ENCODE peak calls at places on chromosomes 12 and 14, in four cellular contexts. A is aorta, S is ovary, N is testis. C is an unnamed sample. For H3K36me3, the result is how much of the 10 kb centered on the place peaks cover.

GRCh38 chr12:116389990-116390655 is 112.6 kb upstream of the MED13L start:
- DNase-seq in A (peak), S (no peak), N (no peak), C (no peak)

GRCh38 chr14:75427126-75427481 is 718 bp upstream of the JDP2 start:
- DNase-seq in A (peak), S (no peak), N (no peak), C (peak)

GRCh38 chr14:80974338-80975078 is 19.1 kb downstream of the TSHR start:
- DNase-seq in A (no peak), S (no peak), N (no peak), C (no peak)

GRCh38 chr12:3016191-3016590 is 57.0 kb downstream of the TEAD4 start:
- DNase-seq in A (no peak), S (no peak), N (no peak), C (no peak)

GRCh38 chr12:118611295-118611694 is 234.9 kb downstream of the SUDS3 start:
- DNase-seq in A (peak), S (no peak), N (no peak), C (no peak)

GRCh38 chr14:30582376-30582775 is 23.4 kb downstream of the G2E3 start:
- DNase-seq in A (no peak), S (no peak), N (no peak), C (no peak)

GRCh38 chr12:16063728-16064127 is 152.6 kb downstream of the DERA start:
- DNase-seq in A (no peak), S (no peak), N (no peak), C (no peak)

GRCh38 chr12:87082756-87083155 is 826.6 kb upstream of the MGAT4C start:
- DNase-seq in A (no peak), S (no peak), N (no peak), C (no peak)

GRCh38 chr12:32390572-32391219 is 8.7 kb upstream of the FGD4 start:
- DNase-seq in A (no peak), S (peak), N (peak), C (peak)

GRCh38 chr12:66756631-66757030 is 77.8 kb upstream of the GRIP1 start:
- DNase-seq in A (no peak), S (no peak), N (no peak), C (no peak)

GRCh38 chr14:79166171-79166570 is 996.0 kb downstream of the NRXN3 start:
- DNase-seq in A (no peak), S (no peak), N (no peak), C (no peak)

GRCh38 chr12:11879306-11879705 is 191.4 kb upstream of the BCL2L14 start:
- DNase-seq in A (no peak), S (no peak), N (no peak), C (no peak)

GRCh38 chr12:107225626-107226025 is 132.3 kb upstream of the CRY1 start:
- DNase-seq in A (no peak), S (no peak), N (no peak), C (no peak)

GRCh38 chr14:35122696-35123387 is 490 bp downstream of the PRORP start:
- DNase-seq in A (no peak), S (no peak), N (no peak), C (no peak)

DNA sequence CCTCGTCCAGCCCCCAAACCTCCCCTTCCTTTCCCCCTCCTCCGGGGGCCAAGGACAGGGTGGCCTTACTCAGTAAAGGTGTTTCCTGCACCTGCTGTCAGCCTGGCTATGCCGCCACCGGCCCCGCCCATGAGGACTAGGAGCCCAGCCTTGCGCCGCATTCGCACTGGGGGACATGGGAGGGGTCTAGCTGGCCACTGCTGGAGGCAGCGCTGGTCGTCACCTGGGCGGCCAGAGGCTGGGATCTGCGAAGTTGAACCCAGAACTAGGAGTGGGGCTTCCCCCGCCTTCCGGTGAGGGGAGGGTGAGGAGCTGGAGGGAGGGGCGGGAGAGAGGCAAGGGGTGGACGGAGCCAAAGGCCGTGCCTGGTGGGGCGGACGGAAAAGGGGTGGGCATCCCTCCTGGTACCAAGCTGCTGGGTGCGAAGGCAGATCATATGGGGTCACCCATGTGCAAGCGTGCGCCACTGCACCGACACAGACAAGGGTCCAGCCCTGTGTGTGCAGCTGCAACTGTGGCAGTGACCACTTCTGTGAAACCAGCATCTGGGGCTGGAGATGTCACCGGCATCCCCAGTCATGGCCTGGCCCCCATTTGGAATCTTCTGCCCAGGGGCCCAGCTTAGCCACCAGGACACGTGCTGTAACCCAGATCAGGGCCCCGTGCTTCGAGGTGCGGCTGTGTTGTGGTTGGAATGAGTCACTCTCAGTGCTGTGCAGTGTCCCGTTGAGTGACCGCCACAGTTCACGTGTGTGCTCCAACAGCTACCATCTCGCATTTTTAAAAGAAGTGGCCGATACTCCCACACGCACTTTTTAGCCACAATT is 8.5 kb downstream of the AMN start:
- DNase-seq in A (no peak), S (no peak), N (no peak), C (no peak)
- H3K4me3 ChIP-seq in A (no peak), S (no peak), N (peak), C (peak)

GRCh38 chr14:103129301-103130016 is 6.2 kb downstream of the TNFAIP2 start:
- DNase-seq in A (no peak), S (peak), N (no peak), C (no peak)

GRCh38 chr14:103131580-103131979 is 8.3 kb downstream of the TNFAIP2 start:
- DNase-seq in A (no peak), S (peak), N (no peak), C (no peak)

GRCh38 chr14:103130017-103130764 is 6.9 kb downstream of the TNFAIP2 start:
- DNase-seq in A (no peak), S (peak), N (no peak), C (no peak)

GRCh38 chr14:103132381-103133212 is 9.3 kb downstream of the TNFAIP2 start:
- DNase-seq in A (no peak), S (peak), N (no peak), C (no peak)

DNA sequence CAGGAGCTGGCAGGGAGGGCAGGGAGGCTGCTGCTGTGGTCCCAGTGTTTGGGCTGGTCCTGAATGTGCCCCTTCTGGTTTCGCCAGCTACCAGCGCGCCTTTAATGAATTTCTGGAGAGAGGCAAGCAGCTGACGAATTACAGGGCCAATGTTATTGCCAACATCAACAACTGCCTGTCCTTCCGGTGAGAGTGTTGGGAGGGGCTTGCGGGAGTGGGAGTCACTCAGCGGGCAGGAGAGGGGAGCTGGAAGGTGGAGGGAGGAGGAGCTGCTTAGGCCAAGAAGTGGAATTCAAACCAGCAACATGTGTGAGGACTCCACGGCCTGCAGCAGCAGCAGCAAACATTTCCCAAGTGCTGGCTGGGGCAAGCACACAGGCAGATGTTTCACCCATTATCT is 7.7 kb downstream of the TNFAIP2 start:
- DNase-seq in A (no peak), S (peak), N (peak), C (no peak)
- H3K27ac ChIP-seq in A (no peak), S (peak), N (no peak), C (no peak)

GRCh38 chr12:113165521-113166450 is 16.3 kb downstream of the CFAP73 start:
- DNase-seq in A (no peak), S (no peak), N (no peak), C (no peak)

GRCh38 chr12:113170926-113171325 is 14.4 kb downstream of the DDX54 start:
- DNase-seq in A (no peak), S (no peak), N (no peak), C (no peak)

GRCh38 chr12:113169697-113170096 is 15.6 kb downstream of the DDX54 start:
- DNase-seq in A (peak), S (no peak), N (no peak), C (no peak)

GRCh38 chr12:113170457-113170856 is 14.8 kb downstream of the DDX54 start:
- DNase-seq in A (no peak), S (no peak), N (no peak), C (no peak)

GRCh38 chr12:113167868-113168267 is 17.4 kb downstream of the DDX54 start:
- DNase-seq in A (no peak), S (no peak), N (no peak), C (no peak)
- H3K36me3 ChIP-seq in A (under half), S (under half), N (under half), C (half or more)

GRCh38 chr12:54277823-54278276 is 2.1 kb downstream of the CBX5 start:
- DNase-seq in A (no peak), S (no peak), N (no peak), C (no peak)

GRCh38 chr12:54279632-54280400 is at the start of gene CBX5:
- DNase-seq in A (peak), S (peak), N (peak), C (peak)

GRCh38 chr12:54276368-54276767 is 3.6 kb downstream of the CBX5 start:
- DNase-seq in A (no peak), S (no peak), N (no peak), C (no peak)

GRCh38 chr12:54280401-54281260 is at the start of gene HNRNPA1:
- DNase-seq in A (peak), S (peak), N (peak), C (peak)

GRCh38 chr12:54279227-54279631 is 693 bp downstream of the CBX5 start:
- DNase-seq in A (no peak), S (no peak), N (no peak), C (no peak)
- H3K4me3 ChIP-seq in A (peak), S (peak), N (peak), C (peak)

GRCh38 chr12:8541591-8541990 is 886 bp upstream of the CLEC4E start:
- DNase-seq in A (no peak), S (no peak), N (no peak), C (no peak)
- H3K27ac ChIP-seq in A (no peak), S (no peak), N (no peak), C (no peak)

GRCh38 chr12:112161711-112162110 is 36.4 kb downstream of the TRAFD1 start:
- DNase-seq in A (peak), S (peak), N (no peak), C (no peak)
- H3K36me3 ChIP-seq in A (under half), S (under half), N (under half), C (half or more)

GRCh38 chr12:123764109-123764508 is 2.0 kb downstream of the DNAH10 start:
- DNase-seq in A (no peak), S (no peak), N (no peak), C (no peak)

GRCh38 chr12:123763093-123763492 is 992 bp downstream of the DNAH10 start:
- DNase-seq in A (no peak), S (no peak), N (no peak), C (no peak)

GRCh38 chr12:123761841-123762714 is at the start of gene DNAH10:
- DNase-seq in A (no peak), S (peak), N (peak), C (no peak)

GRCh38 chr12:123765504-123766035 is 3.5 kb downstream of the DNAH10 start:
- DNase-seq in A (no peak), S (no peak), N (no peak), C (no peak)

DNA sequence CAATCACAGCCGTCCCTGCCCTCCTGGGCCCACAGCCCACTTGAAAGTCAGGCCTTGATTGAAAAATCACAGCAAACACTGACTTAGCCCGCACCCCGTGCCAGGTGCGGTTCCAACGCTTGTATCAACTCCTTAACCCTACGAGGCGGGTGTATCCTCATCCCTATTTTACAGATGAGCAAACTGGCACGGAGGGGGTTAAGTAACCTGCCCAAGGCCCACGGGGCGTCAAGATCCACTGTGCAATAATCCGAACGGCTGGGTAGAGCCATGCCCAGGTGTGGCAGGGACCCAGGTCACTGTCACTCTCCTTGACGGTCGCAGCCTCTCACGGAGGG is 583 bp downstream of the DNAH10 start:
- DNase-seq in A (no peak), S (no peak), N (no peak), C (no peak)
- H3K4me3 ChIP-seq in A (no peak), S (no peak), N (peak), C (peak)

DNA sequence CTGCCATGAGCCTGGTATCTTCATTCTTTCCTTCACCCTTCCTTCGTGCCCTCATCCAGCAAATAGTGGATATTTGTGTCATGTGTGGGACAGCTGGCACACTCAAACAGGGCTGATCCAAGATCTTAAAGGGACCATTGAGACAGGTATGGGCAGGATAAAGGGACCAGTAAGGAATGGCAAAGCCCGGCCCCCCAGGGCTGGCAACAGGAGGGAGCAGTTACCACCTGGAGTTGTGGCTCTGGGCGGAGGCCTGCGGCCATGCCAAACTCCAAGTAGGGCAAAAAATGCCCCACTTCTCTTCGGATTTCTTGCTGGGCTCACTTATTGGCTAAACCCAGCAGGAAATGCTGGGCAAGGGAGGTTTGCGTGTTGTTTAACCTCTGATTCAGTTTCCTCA is 2.1 kb downstream of the OGFOD2 start:
- DNase-seq in A (no peak), S (no peak), N (no peak), C (no peak)
- H3K27ac ChIP-seq in A (no peak), S (no peak), N (no peak), C (no peak)

GRCh38 chr14:22390824-22391461 is 198.1 kb downstream of the DAD1 start:
- DNase-seq in A (no peak), S (no peak), N (no peak), C (no peak)
- H3K36me3 ChIP-seq in A (under half), S (under half), N (under half), C (under half)

DNA sequence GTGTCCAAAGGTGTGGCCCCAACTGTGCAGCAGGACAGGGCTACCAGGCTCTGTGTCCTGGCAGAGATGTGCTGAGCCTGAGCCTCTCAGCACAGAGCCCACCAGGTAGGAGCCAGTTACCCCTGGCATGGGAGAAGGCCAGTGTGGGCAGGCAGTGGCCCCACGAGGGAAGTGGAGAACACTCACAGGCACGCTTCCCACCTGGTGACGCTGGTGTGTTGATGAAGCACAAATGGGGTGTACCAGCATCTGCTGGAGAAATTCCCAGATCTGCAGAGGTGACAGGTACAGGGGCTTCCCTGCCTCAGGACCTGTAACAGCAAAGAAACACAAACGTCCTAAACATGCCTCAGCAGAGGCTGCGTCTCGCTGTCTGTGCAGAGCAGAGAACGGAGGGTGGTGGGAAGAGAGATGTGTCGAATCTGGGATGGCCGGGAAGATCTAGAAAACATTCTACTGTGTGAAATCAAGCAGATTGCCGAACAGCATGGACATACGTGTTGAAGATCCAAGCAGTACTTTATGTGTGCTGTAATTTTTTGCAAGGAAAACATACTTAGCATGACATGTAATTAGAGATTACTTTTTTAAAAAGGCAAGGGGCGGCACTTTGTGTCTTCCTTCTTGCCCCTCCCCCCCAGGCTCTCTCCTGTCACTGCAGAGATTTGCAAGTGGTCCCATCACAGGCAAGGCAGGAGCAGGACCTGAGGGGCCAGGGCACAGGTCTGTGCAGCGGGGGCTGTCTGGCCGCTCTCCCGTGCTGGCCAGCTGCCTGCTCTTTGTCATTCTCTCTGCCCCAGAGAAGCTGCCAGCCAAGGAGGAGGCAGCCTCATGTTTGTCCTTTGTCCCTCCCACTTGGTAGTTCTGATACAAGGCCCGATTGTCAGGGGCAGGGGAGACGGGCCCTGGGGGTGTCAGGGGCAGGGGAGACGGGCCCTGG is 17.3 kb downstream of the HIP1R start:
- DNase-seq in A (no peak), S (no peak), N (peak), C (no peak)
- H3K4me3 ChIP-seq in A (no peak), S (no peak), N (no peak), C (no peak)